ENCODE peak calls at places on chromosome 19, in eight cellular contexts. X, W, F, A, V, K, N and H are unnamed samples.
A peak's percentile ranks its signal among the peaks of the same experiment; 100 is the strongest.

GRCh38 chr19:751501-752341 is 809 bp downstream of the MISP start:
- DNase-seq in X (peak; percentile 67), W (no peak), F (no peak), A (peak; percentile 81), V (peak; percentile 32), K (peak; percentile 81), N (peak; percentile 70), H (peak; percentile 87)

GRCh38 chr19:58229255-58229639 is 533 bp downstream of the ZNF544 start:
- DNase-seq in X (no peak), W (no peak), F (no peak), A (peak; percentile 7), V (no peak), K (no peak), N (peak; percentile 14), H (peak; percentile 49)

GRCh38 chr19:42333975-42334696 is 8.7 kb downstream of the MEGF8 start:
- DNase-seq in X (no peak), W (no peak), F (no peak), A (no peak), V (no peak), K (no peak), N (no peak), H (no peak)

GRCh38 chr19:18848860-18849661 is 17.3 kb downstream of the UPF1 start:
- DNase-seq in X (no peak), W (no peak), F (peak; percentile 72), A (peak; percentile 87), V (no peak), K (peak; percentile 88), N (no peak), H (peak; percentile 90)

GRCh38 chr19:44718441-44719261 is 19.7 kb downstream of the CEACAM16 start:
- DNase-seq in X (no peak), W (peak; percentile 82), F (no peak), A (peak; percentile 89), V (peak; percentile 97), K (peak; percentile 87), N (peak; percentile 54), H (peak; percentile 40)

GRCh38 chr19:11136400-11137101 is 19.0 kb downstream of the SPC24 start:
- DNase-seq in X (no peak), W (no peak), F (no peak), A (no peak), V (no peak), K (no peak), N (peak; percentile 31), H (no peak)

GRCh38 chr19:48907671-48908070 is 7.6 kb downstream of the NUCB1 start:
- DNase-seq in X (no peak), W (no peak), F (no peak), A (no peak), V (no peak), K (no peak), N (no peak), H (no peak)

GRCh38 chr19:8654591-8655339 is 24.3 kb downstream of the NFILZ start:
- DNase-seq in X (no peak), W (peak; percentile 87), F (no peak), A (peak; percentile 45), V (peak; percentile 39), K (peak; percentile 88), N (no peak), H (peak; percentile 36)

GRCh38 chr19:48812094-48812929 is 1.5 kb upstream of the BCAT2 start:
- DNase-seq in X (no peak), W (peak; percentile 91), F (peak; percentile 86), A (peak; percentile 60), V (peak; percentile 97), K (peak; percentile 94), N (peak; percentile 44), H (peak; percentile 59)

GRCh38 chr19:50516859-50517703 is 3.4 kb upstream of the ASPDH start:
- DNase-seq in X (no peak), W (no peak), F (no peak), A (no peak), V (no peak), K (peak; percentile 62), N (no peak), H (no peak)

GRCh38 chr19:7690779-7691258 is 10.2 kb downstream of the TRAPPC5 start:
- DNase-seq in X (no peak), W (no peak), F (no peak), A (no peak), V (no peak), K (no peak), N (no peak), H (no peak)

GRCh38 chr19:7705387-7706187 is 3.7 kb upstream of the FCER2 start:
- DNase-seq in X (no peak), W (no peak), F (no peak), A (no peak), V (no peak), K (no peak), N (no peak), H (no peak)

GRCh38 chr19:310141-310651 is 19.0 kb upstream of the PLPP2 start:
- DNase-seq in X (no peak), W (no peak), F (no peak), A (peak; percentile 26), V (no peak), K (peak; percentile 63), N (no peak), H (peak; percentile 35)

GRCh38 chr19:48329167-48329891 is 4.0 kb downstream of the EMP3 start:
- DNase-seq in X (no peak), W (no peak), F (peak; percentile 53), A (peak; percentile 36), V (peak; percentile 32), K (no peak), N (peak; percentile 48), H (peak; percentile 56)

GRCh38 chr19:58181902-58182576 is 822 bp upstream of the ZNF274 start:
- DNase-seq in X (no peak), W (no peak), F (peak; percentile 49), A (peak; percentile 17), V (no peak), K (no peak), N (no peak), H (peak; percentile 49)

GRCh38 chr19:5128932-5129389 is 160.0 kb downstream of the KDM4B start:
- DNase-seq in X (no peak), W (peak; percentile 72), F (no peak), A (peak; percentile 28), V (peak; percentile 94), K (no peak), N (no peak), H (no peak)

GRCh38 chr19:10290876-10291553 is 1.3 kb downstream of the ICAM5 start:
- DNase-seq in X (no peak), W (peak; percentile 71), F (peak; percentile 79), A (no peak), V (no peak), K (no peak), N (no peak), H (no peak)

GRCh38 chr19:1175020-1175419 is 952 bp upstream of the SBNO2 start:
- DNase-seq in X (no peak), W (no peak), F (no peak), A (no peak), V (no peak), K (no peak), N (no peak), H (no peak)

GRCh38 chr19:4967738-4968461 is 1.0 kb upstream of the KDM4B start:
- DNase-seq in X (no peak), W (no peak), F (no peak), A (peak; percentile 25), V (no peak), K (no peak), N (no peak), H (peak; percentile 78)

GRCh38 chr19:44943801-44944249 is 1.8 kb downstream of the APOC4 start:
- DNase-seq in X (no peak), W (no peak), F (peak; percentile 62), A (no peak), V (no peak), K (no peak), N (no peak), H (peak; percentile 62)

GRCh38 chr19:40702337-40703012 is 12.0 kb upstream of the NUMBL start:
- DNase-seq in X (no peak), W (no peak), F (peak; percentile 81), A (peak; percentile 36), V (peak; percentile 46), K (no peak), N (no peak), H (no peak)

GRCh38 chr19:43598445-43599240 is 2.2 kb downstream of the ZNF576 start:
- DNase-seq in X (no peak), W (no peak), F (no peak), A (no peak), V (no peak), K (no peak), N (no peak), H (no peak)
- H3K4me3 ChIP-seq in X (no peak overlapping the region), W (no peak overlapping the region), F (peak overlapping the region; percentile 1), A (no peak overlapping the region), V (no peak overlapping the region), K (no peak overlapping the region), N (no peak overlapping the region), H (no peak overlapping the region)

GRCh38 chr19:13014921-13015280 is 19.6 kb downstream of the NFIX start:
- DNase-seq in X (no peak), W (no peak), F (no peak), A (peak; percentile 54), V (no peak), K (no peak), N (no peak), H (no peak)
- H3K4me3 ChIP-seq in X (no peak overlapping the region), W (no peak overlapping the region), F (peak overlapping the region; percentile 45), A (peak overlapping the region; percentile 63), V (no peak overlapping the region), K (no peak overlapping the region), N (no peak overlapping the region), H (no peak overlapping the region)

GRCh38 chr19:47024502-47024901 is 4.9 kb downstream of the NPAS1 start:
- DNase-seq in X (no peak), W (no peak), F (no peak), A (no peak), V (no peak), K (no peak), N (no peak), H (no peak)

GRCh38 chr19:47026156-47026555 is 6.5 kb downstream of the NPAS1 start:
- DNase-seq in X (no peak), W (no peak), F (no peak), A (no peak), V (no peak), K (no peak), N (no peak), H (no peak)

GRCh38 chr19:47026889-47027288 is 7.3 kb downstream of the NPAS1 start:
- DNase-seq in X (no peak), W (no peak), F (no peak), A (no peak), V (no peak), K (no peak), N (no peak), H (no peak)

GRCh38 chr19:47028372-47028672 is 8.7 kb downstream of the NPAS1 start:
- DNase-seq in X (no peak), W (no peak), F (no peak), A (no peak), V (no peak), K (no peak), N (no peak), H (no peak)

GRCh38 chr19:47027586-47028371 is 8.1 kb downstream of the NPAS1 start:
- DNase-seq in X (no peak), W (no peak), F (no peak), A (no peak), V (no peak), K (no peak), N (no peak), H (no peak)
- H3K4me3 ChIP-seq in X (no peak overlapping the region), W (no peak overlapping the region), F (no peak overlapping the region), A (no peak overlapping the region), V (no peak overlapping the region), K (no peak overlapping the region), N (no peak overlapping the region), H (no peak overlapping the region)

DNA sequence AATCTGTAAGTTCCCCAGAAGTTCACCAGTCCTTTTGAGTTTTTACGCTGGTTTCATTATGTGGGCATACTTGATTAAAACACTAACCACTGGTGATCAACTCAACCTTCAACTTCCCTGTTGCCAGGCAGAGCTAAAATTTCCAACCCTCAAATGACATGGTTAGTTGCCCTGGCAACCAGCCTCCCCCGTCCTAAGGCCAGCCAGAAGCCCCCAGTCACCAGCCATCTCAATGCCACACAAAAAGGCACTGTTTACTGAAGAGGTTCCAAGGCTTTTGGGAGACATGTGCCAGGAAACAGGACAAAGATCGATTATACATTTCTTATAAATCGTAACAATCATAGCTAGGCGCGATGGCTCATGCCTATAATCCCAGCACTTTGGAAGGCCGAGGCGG is 1.6 kb downstream of the ZNF649 start:
- DNase-seq in X (no peak), W (no peak), F (no peak), A (no peak), V (no peak), K (no peak), N (no peak), H (no peak)
- H3K4me3 ChIP-seq in X (no peak overlapping the region), W (peak overlapping the region; percentile 54), F (peak overlapping the region; percentile 84), A (no peak overlapping the region), V (no peak overlapping the region), K (no peak overlapping the region), N (peak overlapping the region; percentile 98), H (no peak overlapping the region)